ENCODE peak calls at places on chromosomes 5 and 9, in six cellular contexts. P is heart left ventricle, U is adrenal gland, L is GM13976, J is astrocyte, V is BJ. A is an unnamed sample.
A peak's percentile ranks its signal among the peaks of the same experiment; 100 is the strongest.

GRCh38 chr9:130139251-130139650 is 33.0 kb upstream of the NCS1 start:
- DNase-seq in L (no peak), J (no peak), U (no peak), V (no peak), P (no peak), A (no peak)

GRCh38 chr9:72386186-72386585 is 21.2 kb upstream of the ZFAND5 start:
- DNase-seq in P (no peak), J (no peak), L (no peak), V (no peak), U (no peak), A (no peak)

GRCh38 chr9:17342696-17343095 is 207.9 kb downstream of the CNTLN start:
- DNase-seq in L (no peak), J (no peak), P (no peak), U (no peak), V (no peak), A (no peak)

GRCh38 chr5:138649316-138649720 is 74.1 kb upstream of the HSPA9 start:
- DNase-seq in J (no peak), L (no peak), P (no peak), U (peak; percentile 39), V (no peak), A (no peak)

GRCh38 chr9:134844821-134845220 is 35.8 kb upstream of the FCN2 start:
- DNase-seq in J (no peak), U (no peak), V (no peak), L (no peak), P (no peak), A (no peak)

GRCh38 chr5:92652735-92653134 is 928.3 kb downstream of the NR2F1-AS1 start:
- DNase-seq in P (no peak), J (no peak), U (no peak), V (peak; percentile 34), L (no peak), A (no peak)

GRCh38 chr9:123948290-123948689 is 18.4 kb upstream of the DENND1A start:
- DNase-seq in L (no peak), J (no peak), V (no peak), U (no peak), P (no peak), A (no peak)

GRCh38 chr9:114512337-114512874 is 7.1 kb upstream of the WHRN start:
- DNase-seq in V (no peak), L (no peak), P (no peak), J (no peak), U (no peak), A (no peak)

GRCh38 chr9:111851536-111851935 is 45.1 kb upstream of the UGCG start:
- DNase-seq in V (no peak), J (no peak), U (no peak), L (no peak), P (no peak), A (peak; percentile 45)

GRCh38 chr5:42547146-42547545 is 123.9 kb downstream of the GHR start:
- DNase-seq in L (no peak), U (no peak), J (peak; percentile 42), V (no peak), P (no peak), A (no peak)

GRCh38 chr9:115135786-115136185 is 17.8 kb upstream of the TNC start:
- DNase-seq in V (no peak), L (no peak), P (no peak), J (peak; percentile 44), U (no peak), A (no peak)

GRCh38 chr9:88950341-88951141 is 40.7 kb upstream of the S1PR3 start:
- DNase-seq in P (no peak), V (peak; percentile 75), U (no peak), J (peak; percentile 84), L (no peak), A (no peak)

DNA sequence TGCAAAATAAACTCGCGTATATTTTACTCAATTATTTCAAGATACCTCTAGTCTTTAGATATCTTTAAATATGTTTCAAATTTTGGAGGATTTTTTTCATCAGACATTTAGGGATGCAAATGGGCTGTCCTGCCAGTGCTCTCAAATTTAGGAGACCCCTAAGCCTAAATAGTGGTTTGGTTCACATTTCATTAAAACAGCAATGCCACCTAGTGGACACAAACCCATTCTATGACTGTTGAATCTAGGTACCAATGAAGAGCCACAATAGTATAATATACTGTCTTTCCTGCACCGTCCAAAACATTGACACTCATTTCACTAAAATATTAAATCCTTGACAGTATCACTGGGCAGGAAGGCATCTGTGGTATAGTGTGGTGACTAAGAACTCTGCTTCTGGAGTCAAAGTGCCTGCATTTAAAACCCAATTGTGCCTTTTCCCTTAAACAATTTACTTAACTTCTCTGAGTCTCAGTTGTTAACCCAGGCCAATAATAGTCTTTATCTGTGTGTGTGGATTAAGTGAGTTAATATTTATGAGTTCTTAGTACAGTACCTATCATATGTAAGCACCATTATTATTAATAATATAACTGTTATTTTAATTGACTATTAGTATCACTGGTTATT is 148.0 kb downstream of the RORB start:
- DNase-seq in P (no peak), U (no peak), V (no peak), L (peak; percentile 12), J (no peak), A (peak; percentile 7)
- TF ChIP-seq CTCF in P (peak; percentile 48), U (peak; percentile 54), V (peak; percentile 63), L (peak; percentile 18), J (peak; percentile 58), A (no peak)

GRCh38 chr9:86795861-86796497 is 151.3 kb downstream of the GAS1 start:
- DNase-seq in U (no peak), J (peak; percentile 60), P (peak; percentile 38), V (peak; percentile 85), L (no peak), A (no peak)
- TF ChIP-seq CTCF in U (no peak), J (peak; percentile 10), P (no peak), V (peak; percentile 65), L (no peak), A (no peak)

DNA sequence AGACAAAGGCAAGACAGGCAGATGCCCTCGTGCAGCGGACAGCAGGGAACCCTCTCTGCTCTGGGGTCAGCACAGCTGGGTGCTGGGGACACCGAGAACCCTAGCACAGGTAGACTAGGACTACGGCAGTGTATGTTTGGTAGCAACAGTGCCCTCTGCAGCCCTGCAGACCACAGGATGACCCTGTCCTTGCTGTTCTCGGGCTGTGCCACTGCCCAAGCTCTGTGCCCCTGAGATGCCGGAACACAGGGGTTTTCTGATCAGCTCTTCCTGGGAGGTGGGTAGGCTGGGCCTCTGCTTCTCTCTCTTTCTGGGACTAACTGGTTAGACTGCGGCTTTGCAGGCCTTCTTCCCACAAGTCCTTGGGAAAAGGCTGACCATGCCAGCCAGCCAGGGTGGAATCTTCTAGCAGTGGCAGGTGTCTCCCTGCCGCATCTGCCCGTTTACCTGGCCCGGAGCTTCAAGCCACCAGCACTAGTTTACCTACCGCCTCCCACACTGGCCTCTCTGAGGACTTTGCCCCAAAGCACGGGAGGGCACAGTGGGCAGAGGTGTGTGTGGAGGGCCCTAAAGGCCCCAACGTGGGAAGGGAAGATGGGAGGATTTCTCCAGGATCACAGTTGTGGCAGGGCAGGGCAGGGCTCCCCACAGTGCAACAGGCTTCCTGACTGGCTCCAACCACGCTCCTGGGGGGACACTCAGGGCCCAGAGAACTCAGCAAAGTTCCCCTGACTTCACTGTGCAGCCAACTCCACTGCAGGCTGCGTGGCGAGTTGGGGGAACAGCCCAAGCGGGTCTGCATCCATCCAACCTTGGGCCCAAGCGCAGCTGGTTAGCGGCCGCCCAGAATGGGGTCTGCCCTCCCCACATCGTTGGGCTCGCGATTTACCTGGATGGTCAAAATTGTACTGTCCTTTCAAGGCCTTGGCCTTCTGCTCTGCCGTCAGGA is 1.2 kb downstream of the UCK1 start:
- DNase-seq in V (no peak), P (no peak), L (no peak), J (no peak), U (no peak), A (no peak)
- TF ChIP-seq CTCF in V (no peak), P (no peak), L (no peak), J (no peak), U (no peak), A (no peak)

DNA sequence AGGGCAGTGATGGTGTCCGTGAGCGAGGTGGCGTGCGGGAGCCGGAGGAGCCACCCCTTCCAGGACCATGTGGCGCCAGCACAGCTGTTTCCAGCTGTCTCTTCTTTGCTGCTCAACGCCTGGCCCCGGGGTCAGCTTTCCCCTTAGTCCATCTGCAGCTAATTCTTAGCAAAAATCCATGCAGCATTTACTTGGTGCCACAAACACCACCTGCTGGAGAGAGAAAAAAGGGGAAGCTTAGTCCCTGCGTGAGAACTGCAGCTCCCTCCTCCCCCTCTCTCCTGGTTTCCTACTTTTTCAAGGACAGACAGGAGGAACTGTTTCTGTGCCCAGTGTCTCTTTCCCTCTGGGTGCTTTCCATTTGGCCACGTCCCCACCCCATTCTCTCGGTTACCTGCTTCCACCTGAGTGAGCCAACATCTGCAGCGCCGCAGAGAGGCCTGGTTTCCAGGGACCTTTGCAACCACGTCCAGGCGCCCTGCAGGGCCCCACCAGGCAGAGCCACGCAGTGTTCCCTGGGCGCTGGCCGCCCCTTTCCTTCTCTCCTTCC is 3.4 kb downstream of the SLC6A19 start:
- DNase-seq in J (peak; percentile 8), V (no peak), U (no peak), P (no peak), L (no peak), A (peak; percentile 25)
- TF ChIP-seq CTCF in J (peak; percentile 28), V (peak; percentile 34), U (no peak), P (peak; percentile 7), L (no peak), A (peak; percentile 33)

GRCh38 chr5:180869587-180869986 is 8.5 kb upstream of the ZFP62 start:
- DNase-seq in U (no peak), J (no peak), P (no peak), V (no peak), L (no peak), A (no peak)
- TF ChIP-seq CTCF in U (no peak), J (no peak), P (no peak), V (no peak), L (no peak), A (no peak)

GRCh38 chr5:78077369-78078068 is 217.0 kb downstream of the AP3B1 start:
- DNase-seq in U (no peak), V (no peak), P (no peak), L (no peak), J (no peak), A (no peak)
- TF ChIP-seq CTCF in U (no peak), V (no peak), P (no peak), L (no peak), J (no peak), A (no peak)

GRCh38 chr5:115838885-115839518 is 2.4 kb downstream of the ATG12 start:
- DNase-seq in J (no peak), U (no peak), L (peak; percentile 52), P (no peak), V (no peak), A (no peak)
- TF ChIP-seq CTCF in J (peak; percentile 60), U (peak; percentile 66), L (no peak), P (peak; percentile 63), V (peak; percentile 60), A (peak; percentile 28)